ENCODE peak calls at places on chromosomes 1 and 21, in four cellular contexts. X is HepG2, Z is GM12878, Y is K562. I is an unnamed sample.

GRCh38 chr1:240946926-240947325 is 335.0 kb upstream of the GREM2 start:
- DNase-seq in X (peak; percentile 16), Z (no peak), Y (peak; percentile 22), I (peak; percentile 23)

GRCh38 chr21:45984584-45985095 is 3.1 kb downstream of the COL6A1 start:
- DNase-seq in Z (no peak), X (no peak), Y (no peak), I (no peak)

GRCh38 chr1:232300461-232300860 is 329.5 kb downstream of the SIPA1L2 start:
- DNase-seq in Z (no peak), Y (no peak), X (no peak), I (no peak)

GRCh38 chr1:234219711-234220110 is 153.5 kb upstream of the COA6 start:
- DNase-seq in Z (no peak), Y (no peak), X (no peak), I (no peak)

GRCh38 chr1:227776277-227776676 is 39.2 kb upstream of the PRSS38 start:
- DNase-seq in X (no peak), Y (no peak), Z (no peak), I (no peak)

GRCh38 chr1:18805116-18805515 is 54.3 kb downstream of the TAS1R2 start:
- DNase-seq in Z (no peak), X (no peak), Y (no peak), I (no peak)

GRCh38 chr1:17615959-17616358 is 76.5 kb downstream of the ARHGEF10L start:
- DNase-seq in X (no peak), Y (no peak), Z (no peak), I (no peak)

GRCh38 chr21:41565550-41565949 is 57.6 kb upstream of the TMPRSS2 start:
- DNase-seq in Z (no peak), Y (no peak), X (no peak), I (no peak)

GRCh38 chr21:44966135-44967081 is 26.6 kb downstream of the SLX9 start:
- DNase-seq in Y (no peak), Z (no peak), X (no peak), I (no peak)

GRCh38 chr1:175193339-175193950 is 869 bp upstream of the KIAA0040 start:
- DNase-seq in Z (no peak), X (no peak), Y (no peak), I (no peak)

GRCh38 chr1:119674835-119675289 is 26.8 kb upstream of the ZNF697 start:
- DNase-seq in Y (peak; percentile 67), X (peak; percentile 79), Z (no peak), I (no peak)
- TF ChIP-seq CTCF in Y (peak; percentile 98), X (peak; percentile 71), Z (no peak), I (no peak)

DNA sequence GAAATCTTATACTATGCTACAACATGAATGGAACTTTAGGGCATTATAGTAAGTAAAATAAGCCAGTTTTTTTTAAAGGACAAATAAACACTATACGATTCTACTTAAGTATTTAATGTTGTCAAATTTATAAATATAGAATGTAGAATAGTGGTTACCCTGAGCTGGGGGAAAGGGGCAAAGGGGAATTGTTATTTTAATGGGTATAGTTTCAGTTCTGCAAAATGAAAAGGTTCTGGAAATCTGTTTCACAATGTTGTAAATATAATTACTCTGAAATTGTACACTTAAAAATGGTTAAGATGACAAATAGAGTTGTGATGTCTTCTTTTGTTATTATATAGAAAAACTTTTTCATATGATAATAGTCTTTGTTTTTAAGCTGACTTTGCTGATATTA is 366.3 kb downstream of the MRPL39 start:
- DNase-seq in Y (no peak), X (no peak), Z (no peak), I (no peak)
- TF ChIP-seq NR2C2 in Y (no peak), X (no peak), Z (no peak), I (no peak)

GRCh38 chr1:180515857-180516388 is 13.5 kb upstream of the ACBD6 start:
- DNase-seq in X (peak; percentile 76), Z (peak; percentile 49), Y (peak; percentile 84), I (peak; percentile 66)
- TF ChIP-seq CTCF in X (peak; percentile 89), Z (peak; percentile 72), Y (peak; percentile 97), I (peak; percentile 53)

DNA sequence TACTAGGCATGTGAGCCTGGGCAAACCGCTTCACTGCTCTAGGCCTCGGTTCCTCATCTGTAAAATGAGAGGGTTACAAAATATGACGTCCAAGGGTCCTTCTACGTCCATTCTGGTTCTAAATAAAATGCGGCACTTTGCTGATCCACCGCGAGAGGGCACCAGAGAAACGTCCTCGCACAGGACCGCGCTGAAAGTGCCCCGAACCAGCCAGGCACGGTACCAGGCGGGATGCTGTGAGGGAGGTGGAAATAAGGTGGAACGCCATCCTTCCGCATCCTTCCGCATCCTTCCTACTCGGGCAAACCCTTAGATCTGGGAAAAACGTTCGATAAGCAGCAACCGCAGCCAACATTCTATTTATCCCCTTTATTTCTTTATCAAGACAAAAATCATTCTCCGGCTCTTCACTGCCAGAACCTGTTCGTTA is 60.3 kb upstream of the KRTAP19-8 start:
- DNase-seq in Z (no peak), X (peak; percentile 18), Y (peak; percentile 60), I (peak; percentile 84)
- TF ChIP-seq NR2C2 in Z (no peak), X (no peak), Y (no peak), I (no peak)

GRCh38 chr1:203126866-203127671 is 457 bp upstream of the ADORA1 start:
- DNase-seq in Z (no peak), Y (no peak), X (no peak), I (no peak)

GRCh38 chr1:203126151-203126865 is 1.2 kb upstream of the ADORA1 start:
- DNase-seq in Z (no peak), X (no peak), Y (no peak), I (no peak)

GRCh38 chr1:203128691-203129500 is 1.4 kb downstream of the ADORA1 start:
- DNase-seq in Y (no peak), X (no peak), Z (no peak), I (no peak)

GRCh38 chr1:203129501-203130231 is 2.1 kb downstream of the ADORA1 start:
- DNase-seq in Z (no peak), X (no peak), Y (no peak), I (no peak)

DNA sequence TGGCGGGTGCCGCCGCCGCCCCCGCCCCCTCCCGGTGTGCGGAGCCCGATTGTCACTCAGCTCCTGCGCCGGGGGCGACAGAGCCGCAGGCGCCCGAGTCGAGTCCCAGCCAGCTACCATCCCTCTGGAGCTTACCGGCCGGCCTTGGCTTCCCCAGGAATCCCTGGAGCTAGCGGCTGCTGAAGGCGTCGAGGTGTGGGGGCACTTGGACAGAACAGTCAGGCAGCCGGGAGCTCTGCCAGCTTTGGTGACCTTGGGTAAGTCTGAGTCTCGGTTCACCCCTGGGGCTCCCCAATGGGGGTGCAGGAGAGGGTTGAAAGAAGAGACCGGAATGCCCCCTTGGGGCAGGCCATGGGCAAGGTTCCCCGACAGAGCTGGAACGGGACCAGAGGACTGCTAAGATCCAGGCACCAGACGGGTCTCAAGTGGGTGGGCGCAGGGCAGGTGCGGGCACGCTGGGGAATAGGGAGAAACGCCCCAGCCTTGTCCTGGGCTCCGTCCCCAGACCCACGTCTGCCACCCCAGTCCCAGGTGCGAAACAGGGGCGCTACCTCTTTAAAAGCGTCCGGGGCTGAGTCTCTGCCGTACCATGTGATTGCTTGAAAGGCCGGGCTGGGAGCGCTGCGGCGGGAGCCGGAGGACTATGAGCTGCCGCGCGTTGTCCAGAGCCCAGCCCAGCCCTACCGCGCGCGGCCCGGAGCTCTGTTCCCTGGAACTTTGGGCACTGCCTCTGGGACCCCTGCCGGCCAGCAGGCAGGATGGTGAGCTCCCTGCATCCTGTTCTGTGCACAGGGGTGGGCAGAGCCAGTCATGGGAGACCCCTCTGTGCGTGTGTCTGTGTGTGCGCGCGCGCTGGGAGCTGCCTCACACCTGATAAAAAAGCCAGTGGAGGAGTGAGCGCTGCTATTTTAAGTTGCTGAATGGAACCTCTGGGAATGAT is at the start of gene ADORA1:
- DNase-seq in X (peak; percentile 35), Z (no peak), Y (peak; percentile 32), I (peak; percentile 80)
- TF ChIP-seq CTCF in X (no peak), Z (no peak), Y (no peak), I (no peak)

DNA sequence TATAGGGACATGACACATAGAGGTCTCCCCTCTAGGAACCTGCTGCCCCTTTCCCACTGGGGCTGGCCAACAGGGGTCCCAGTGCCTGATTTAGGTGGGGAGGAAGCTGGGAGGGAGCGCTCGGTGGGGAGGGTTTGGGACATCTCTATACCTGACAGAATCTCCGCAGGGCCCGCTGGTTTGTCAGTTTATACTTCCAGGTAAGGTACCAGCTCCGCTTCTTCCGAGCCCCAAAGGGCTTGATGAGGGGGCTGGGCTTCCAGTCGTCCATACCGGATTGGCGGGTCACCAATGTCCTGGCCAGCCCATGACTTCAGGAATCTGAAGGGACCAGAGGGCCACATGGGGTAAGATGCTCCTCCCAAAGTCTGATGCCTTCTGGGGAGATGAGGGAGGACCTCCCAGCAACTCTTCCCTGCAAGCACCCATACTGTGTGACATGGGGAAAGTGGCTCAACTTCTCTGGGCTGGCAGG is 646 bp downstream of the POMGNT1 start:
- DNase-seq in Z (no peak), X (no peak), Y (peak; percentile 54), I (no peak)
- TF ChIP-seq NR2C2 in Z (no peak), X (no peak), Y (no peak), I (no peak)

DNA sequence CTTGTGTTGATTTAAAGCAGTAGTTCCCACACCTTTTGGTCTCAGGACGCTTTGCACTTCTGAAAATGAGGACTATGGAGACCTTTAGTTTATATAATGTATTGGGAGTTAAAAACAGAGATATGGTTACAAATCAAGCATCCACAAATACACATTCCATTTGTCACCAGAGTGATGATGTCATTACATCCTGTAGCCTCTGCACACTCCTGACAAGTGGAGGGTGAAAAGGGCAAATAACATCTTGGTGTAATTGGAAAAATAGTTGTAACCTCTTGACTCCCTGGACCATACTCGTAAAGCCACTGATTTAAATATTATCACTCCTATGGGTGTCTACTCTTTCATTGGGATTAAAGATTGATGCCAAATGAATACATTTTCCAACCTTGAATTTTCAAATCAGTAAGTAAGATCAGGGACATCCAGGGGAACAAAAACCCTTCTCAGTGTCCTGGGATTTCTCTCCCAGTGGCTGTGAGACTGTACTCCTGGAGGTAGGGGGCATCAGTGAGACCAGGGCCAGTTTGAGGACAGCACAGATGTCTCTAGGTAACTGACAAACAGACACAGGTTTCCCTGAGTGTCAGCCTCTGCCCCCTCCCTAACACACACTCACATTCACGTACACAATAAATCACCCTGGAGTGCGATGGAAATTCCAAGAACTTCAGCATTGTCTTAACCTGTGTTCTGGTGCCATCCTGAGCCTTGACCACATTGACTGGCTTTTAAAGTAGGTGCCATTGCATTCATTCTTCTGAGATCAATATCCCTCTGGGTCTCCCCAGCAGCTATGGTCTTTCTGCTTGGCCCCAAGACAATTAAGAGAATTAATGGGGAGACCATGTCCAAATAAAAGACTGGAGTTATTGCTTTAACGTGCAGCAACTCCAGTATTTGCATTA is 63.0 kb downstream of the NR5A2 start:
- DNase-seq in Y (peak; percentile 18), X (peak; percentile 15), Z (no peak), I (peak; percentile 45)
- TF ChIP-seq CTCF in Y (peak; percentile 50), X (peak; percentile 43), Z (peak; percentile 36), I (peak; percentile 28)

GRCh38 chr1:68218485-68218884 is 13.8 kb downstream of the WLS start:
- DNase-seq in Y (no peak), X (no peak), Z (no peak), I (peak; percentile 35)

GRCh38 chr1:68220420-68220819 is 11.9 kb downstream of the WLS start:
- DNase-seq in X (no peak), Z (no peak), Y (no peak), I (no peak)

GRCh38 chr1:68213843-68214242 is 18.5 kb downstream of the WLS start:
- DNase-seq in Z (no peak), X (peak; percentile 3), Y (no peak), I (no peak)

GRCh38 chr1:68216088-68216487 is 16.2 kb downstream of the WLS start:
- DNase-seq in Z (no peak), X (no peak), Y (no peak), I (no peak)

GRCh38 chr1:68217060-68217554 is 15.2 kb downstream of the WLS start:
- DNase-seq in Y (no peak), Z (no peak), X (no peak), I (no peak)
- TF ChIP-seq NR2C2 in Y (no peak), Z (no peak), X (no peak), I (no peak)

I was measured in WTC11.